ENCODE peak calls at places on chromosomes 7 and 10, in six cellular contexts. One of them, this sample, is unnamed.

GRCh38 chr7:107046511-107047259 is 2.2 kb downstream of the PRKAR2B start:
- DNase-seq in neuronal stem cell: no peak
- DNase-seq in H1: no peak
- DNase-seq in H9: no peak
- DNase-seq in trophoblast cell: no peak
- DNase-seq in IMR-90: no peak
- DNase-seq in this sample: no peak

GRCh38 chr10:37434091-37434490 is 308.7 kb downstream of the ANKRD30A start:
- DNase-seq in H9: no peak
- DNase-seq in IMR-90: no peak
- DNase-seq in trophoblast cell: no peak
- DNase-seq in H1: no peak
- DNase-seq in neuronal stem cell: no peak
- DNase-seq in this sample: no peak

GRCh38 chr7:150799741-150800575 is at the start of gene TMEM176B:
- DNase-seq in H9: no peak
- DNase-seq in H1: no peak
- DNase-seq in neuronal stem cell: no peak
- DNase-seq in trophoblast cell: no peak
- DNase-seq in IMR-90: no peak
- DNase-seq in this sample: no peak

GRCh38 chr10:84589526-84590205 is 261.3 kb downstream of the CCSER2 start:
- DNase-seq in H1: no peak
- DNase-seq in neuronal stem cell: no peak
- DNase-seq in trophoblast cell: no peak
- DNase-seq in H9: no peak
- DNase-seq in IMR-90: no peak
- DNase-seq in this sample: no peak

GRCh38 chr7:151012921-151013347 is 11.4 kb downstream of the ATG9B start:
- DNase-seq in H1: no peak
- DNase-seq in H9: peak; percentile 76
- DNase-seq in trophoblast cell: peak; percentile 65
- DNase-seq in neuronal stem cell: no peak
- DNase-seq in IMR-90: no peak
- DNase-seq in this sample: peak; percentile 49

GRCh38 chr7:8773518-8773917 is 340.1 kb downstream of the NXPH1 start:
- DNase-seq in IMR-90: no peak
- DNase-seq in H1: no peak
- DNase-seq in H9: no peak
- DNase-seq in neuronal stem cell: no peak
- DNase-seq in trophoblast cell: no peak
- DNase-seq in this sample: no peak

GRCh38 chr7:116497708-116498107 is 1.8 kb upstream of the CAV2 start:
- DNase-seq in H9: no peak
- DNase-seq in neuronal stem cell: no peak
- DNase-seq in H1: no peak
- DNase-seq in trophoblast cell: no peak
- DNase-seq in IMR-90: peak; percentile 80
- DNase-seq in this sample: no peak

GRCh38 chr10:90352288-90352687 is 505.6 kb downstream of the HTR7 start:
- DNase-seq in H1: no peak
- DNase-seq in IMR-90: peak; percentile 1
- DNase-seq in trophoblast cell: no peak
- DNase-seq in H9: peak; percentile 34
- DNase-seq in neuronal stem cell: no peak
- DNase-seq in this sample: no peak

GRCh38 chr10:76453997-76454396 is 1022.6 kb downstream of the LRMDA start:
- DNase-seq in neuronal stem cell: no peak
- DNase-seq in H1: no peak
- DNase-seq in trophoblast cell: no peak
- DNase-seq in IMR-90: no peak
- DNase-seq in H9: no peak
- DNase-seq in this sample: no peak

GRCh38 chr7:43649755-43650274 is 66.9 kb downstream of the STK17A start:
- DNase-seq in trophoblast cell: no peak
- DNase-seq in H1: no peak
- DNase-seq in neuronal stem cell: no peak
- DNase-seq in H9: no peak
- DNase-seq in IMR-90: peak; percentile 50
- DNase-seq in this sample: peak; percentile 40

GRCh38 chr10:122083478-122084025 is 94.6 kb downstream of the TACC2 start:
- DNase-seq in H1: no peak
- DNase-seq in neuronal stem cell: no peak
- DNase-seq in trophoblast cell: no peak
- DNase-seq in IMR-90: no peak
- DNase-seq in H9: no peak
- DNase-seq in this sample: no peak

GRCh38 chr7:7816084-7816483 is 97.7 kb upstream of the RPA3 start:
- DNase-seq in trophoblast cell: no peak
- DNase-seq in H9: no peak
- DNase-seq in H1: no peak
- DNase-seq in IMR-90: no peak
- DNase-seq in neuronal stem cell: no peak
- DNase-seq in this sample: no peak

GRCh38 chr10:88401671-88402347 is 181.3 kb downstream of the RNLS start:
- DNase-seq in neuronal stem cell: no peak
- DNase-seq in trophoblast cell: no peak
- DNase-seq in H1: no peak
- DNase-seq in IMR-90: peak; percentile 35
- DNase-seq in H9: no peak
- DNase-seq in this sample: peak; percentile 29

GRCh38 chr10:89710748-89711147 is 9.4 kb downstream of the KIF20B start:
- DNase-seq in trophoblast cell: no peak
- DNase-seq in neuronal stem cell: no peak
- DNase-seq in H1: no peak
- DNase-seq in IMR-90: peak; percentile 54
- DNase-seq in H9: no peak
- DNase-seq in this sample: no peak

GRCh38 chr10:96377816-96378294 is 19.1 kb upstream of the OPALIN start:
- DNase-seq in trophoblast cell: no peak
- DNase-seq in H1: no peak
- DNase-seq in IMR-90: no peak
- DNase-seq in H9: no peak
- DNase-seq in neuronal stem cell: no peak
- DNase-seq in this sample: no peak

GRCh38 chr10:4829954-4830353 is 3.9 kb downstream of the AKR1E2 start:
- DNase-seq in IMR-90: no peak
- DNase-seq in trophoblast cell: no peak
- DNase-seq in neuronal stem cell: no peak
- DNase-seq in H1: no peak
- DNase-seq in H9: no peak
- DNase-seq in this sample: no peak

GRCh38 chr10:110399163-110400094 is 94.7 kb upstream of the SMNDC1 start:
- DNase-seq in IMR-90: peak; percentile 99
- DNase-seq in H9: no peak
- DNase-seq in neuronal stem cell: no peak
- DNase-seq in H1: no peak
- DNase-seq in trophoblast cell: peak; percentile 95
- DNase-seq in this sample: peak; percentile 91

GRCh38 chr7:95811846-95812445 is 39.6 kb downstream of the DYNC1I1 start:
- DNase-seq in IMR-90: no peak
- DNase-seq in H9: no peak
- DNase-seq in H1: no peak
- DNase-seq in neuronal stem cell: no peak
- DNase-seq in trophoblast cell: no peak
- DNase-seq in this sample: no peak

GRCh38 chr10:74189999-74190421 is 39.0 kb downstream of the ADK start:
- DNase-seq in H1: no peak
- DNase-seq in IMR-90: peak; percentile 93
- DNase-seq in trophoblast cell: peak; percentile 74
- DNase-seq in H9: no peak
- DNase-seq in neuronal stem cell: no peak
- DNase-seq in this sample: peak; percentile 90

GRCh38 chr7:1052031-1052818 is 7.9 kb downstream of the GPR146 start:
- DNase-seq in H9: no peak
- DNase-seq in IMR-90: no peak
- DNase-seq in H1: no peak
- DNase-seq in trophoblast cell: no peak
- DNase-seq in neuronal stem cell: no peak
- DNase-seq in this sample: no peak

GRCh38 chr10:93075369-93076221 is 1.9 kb downstream of the CYP26A1 start:
- DNase-seq in H9: no peak
- DNase-seq in trophoblast cell: no peak
- DNase-seq in neuronal stem cell: no peak
- DNase-seq in H1: no peak
- DNase-seq in IMR-90: no peak
- DNase-seq in this sample: no peak

GRCh38 chr10:93074597-93075368 is 1.1 kb downstream of the CYP26A1 start:
- DNase-seq in H1: no peak
- DNase-seq in trophoblast cell: peak; percentile 38
- DNase-seq in neuronal stem cell: no peak
- DNase-seq in H9: peak; percentile 58
- DNase-seq in IMR-90: no peak
- DNase-seq in this sample: no peak

GRCh38 chr10:93077860-93078337 is 4.2 kb downstream of the CYP26A1 start:
- DNase-seq in IMR-90: no peak
- DNase-seq in neuronal stem cell: no peak
- DNase-seq in H1: no peak
- DNase-seq in H9: no peak
- DNase-seq in trophoblast cell: no peak
- DNase-seq in this sample: no peak

GRCh38 chr10:93074137-93074596 is 474 bp downstream of the CYP26A1 start:
- DNase-seq in H1: no peak
- DNase-seq in H9: peak; percentile 68
- DNase-seq in IMR-90: no peak
- DNase-seq in trophoblast cell: no peak
- DNase-seq in neuronal stem cell: no peak
- DNase-seq in this sample: no peak

DNA sequence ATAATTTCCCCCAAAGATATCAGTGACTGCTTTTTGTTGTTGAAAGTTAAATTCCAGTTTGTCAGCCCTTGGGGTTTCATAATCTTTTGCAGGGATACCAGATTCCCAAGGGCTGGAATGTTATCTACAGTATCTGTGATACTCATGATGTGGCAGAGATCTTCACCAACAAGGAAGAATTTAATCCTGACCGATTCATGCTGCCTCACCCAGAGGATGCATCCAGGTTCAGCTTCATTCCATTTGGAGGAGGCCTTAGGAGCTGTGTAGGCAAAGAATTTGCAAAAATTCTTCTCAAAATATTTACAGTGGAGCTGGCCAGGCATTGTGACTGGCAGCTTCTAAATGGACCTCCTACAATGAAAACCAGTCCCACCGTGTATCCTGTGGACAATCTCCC is 3.2 kb downstream of the CYP26A1 start:
- DNase-seq in trophoblast cell: peak; percentile 67
- DNase-seq in H9: no peak
- DNase-seq in IMR-90: no peak
- DNase-seq in H1: no peak
- DNase-seq in neuronal stem cell: no peak
- DNase-seq in this sample: no peak
- H4K91ac ChIP-seq in trophoblast cell: no peak overlapping the region
- H4K91ac ChIP-seq in H9: no peak overlapping the region
- H4K91ac ChIP-seq in IMR-90: no peak overlapping the region
- H4K91ac ChIP-seq in H1: no peak overlapping the region
- H4K91ac ChIP-seq in neuronal stem cell: no peak overlapping the region
- H4K91ac ChIP-seq in this sample: no peak overlapping the region

DNA sequence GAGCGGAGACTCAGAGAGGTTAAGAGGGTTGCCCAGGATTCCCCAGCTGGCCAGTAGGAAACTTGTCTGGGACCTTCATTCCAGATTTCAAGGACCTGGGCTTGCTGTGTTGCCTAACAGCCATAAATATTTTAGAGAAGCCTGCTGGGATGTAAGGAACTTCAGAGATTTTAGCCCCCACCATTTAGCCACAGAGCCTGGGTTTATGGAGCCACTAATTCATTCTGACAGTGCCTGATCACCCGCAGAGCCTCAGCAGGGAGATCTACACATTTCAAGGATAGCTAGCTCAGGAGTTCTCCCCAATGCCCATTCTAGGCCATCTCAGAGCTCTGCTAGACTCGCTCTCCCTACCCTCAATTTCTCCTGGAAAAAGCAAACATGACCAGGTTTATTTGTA is 56.5 kb upstream of the TRUB1 start:
- DNase-seq in IMR-90: no peak
- DNase-seq in neuronal stem cell: no peak
- DNase-seq in trophoblast cell: no peak
- DNase-seq in H1: no peak
- DNase-seq in H9: no peak
- DNase-seq in this sample: peak; percentile 88
- H3K18ac ChIP-seq in IMR-90: no peak overlapping the region
- H3K18ac ChIP-seq in neuronal stem cell: no peak overlapping the region
- H3K18ac ChIP-seq in trophoblast cell: no peak overlapping the region
- H3K18ac ChIP-seq in H1: no peak overlapping the region
- H3K18ac ChIP-seq in H9: no peak overlapping the region
- H3K18ac ChIP-seq in this sample: peak overlapping the region; percentile 91

GRCh38 chr10:3651969-3652653 is 132.9 kb downstream of the KLF6 start:
- DNase-seq in neuronal stem cell: no peak
- DNase-seq in H9: no peak
- DNase-seq in H1: no peak
- DNase-seq in IMR-90: no peak
- DNase-seq in trophoblast cell: peak; percentile 20
- DNase-seq in this sample: no peak
- H4K91ac ChIP-seq in neuronal stem cell: no peak overlapping the region
- H4K91ac ChIP-seq in H9: no peak overlapping the region
- H4K91ac ChIP-seq in H1: no peak overlapping the region
- H4K91ac ChIP-seq in IMR-90: no peak overlapping the region
- H4K91ac ChIP-seq in trophoblast cell: no peak overlapping the region
- H4K91ac ChIP-seq in this sample: no peak overlapping the region

GRCh38 chr10:7608001-7608400 is 58.8 kb downstream of the ITIH5 start:
- DNase-seq in H9: no peak
- DNase-seq in trophoblast cell: peak; percentile 58
- DNase-seq in IMR-90: no peak
- DNase-seq in neuronal stem cell: no peak
- DNase-seq in H1: no peak
- DNase-seq in this sample: no peak
- H3K18ac ChIP-seq in H9: no peak overlapping the region
- H3K18ac ChIP-seq in trophoblast cell: no peak overlapping the region
- H3K18ac ChIP-seq in IMR-90: no peak overlapping the region
- H3K18ac ChIP-seq in neuronal stem cell: no peak overlapping the region
- H3K18ac ChIP-seq in H1: no peak overlapping the region
- H3K18ac ChIP-seq in this sample: no peak overlapping the region

GRCh38 chr7:2859952-2860351 is 15.8 kb upstream of the GNA12 start:
- DNase-seq in H1: no peak
- DNase-seq in H9: no peak
- DNase-seq in trophoblast cell: no peak
- DNase-seq in IMR-90: no peak
- DNase-seq in neuronal stem cell: no peak
- DNase-seq in this sample: no peak
- H4K91ac ChIP-seq in H1: no peak overlapping the region
- H4K91ac ChIP-seq in H9: no peak overlapping the region
- H4K91ac ChIP-seq in trophoblast cell: no peak overlapping the region
- H4K91ac ChIP-seq in IMR-90: no peak overlapping the region
- H4K91ac ChIP-seq in neuronal stem cell: no peak overlapping the region
- H4K91ac ChIP-seq in this sample: no peak overlapping the region

GRCh38 chr7:69656890-69657289 is 58.6 kb downstream of the AUTS2 start:
- DNase-seq in neuronal stem cell: no peak
- DNase-seq in trophoblast cell: no peak
- DNase-seq in H1: no peak
- DNase-seq in IMR-90: no peak
- DNase-seq in H9: no peak
- DNase-seq in this sample: peak; percentile 15

GRCh38 chr7:69654849-69655707 is 56.8 kb downstream of the AUTS2 start:
- DNase-seq in H9: no peak
- DNase-seq in H1: no peak
- DNase-seq in neuronal stem cell: no peak
- DNase-seq in IMR-90: no peak
- DNase-seq in trophoblast cell: no peak
- DNase-seq in this sample: no peak

GRCh38 chr7:69657331-69657730 is 59.1 kb downstream of the AUTS2 start:
- DNase-seq in H9: no peak
- DNase-seq in neuronal stem cell: no peak
- DNase-seq in IMR-90: no peak
- DNase-seq in H1: no peak
- DNase-seq in trophoblast cell: peak; percentile 77
- DNase-seq in this sample: no peak

GRCh38 chr7:69654381-69654780 is 56.1 kb downstream of the AUTS2 start:
- DNase-seq in neuronal stem cell: no peak
- DNase-seq in IMR-90: no peak
- DNase-seq in trophoblast cell: no peak
- DNase-seq in H1: no peak
- DNase-seq in H9: no peak
- DNase-seq in this sample: no peak

GRCh38 chr7:69656077-69656476 is 57.8 kb downstream of the AUTS2 start:
- DNase-seq in H1: no peak
- DNase-seq in IMR-90: no peak
- DNase-seq in H9: no peak
- DNase-seq in neuronal stem cell: no peak
- DNase-seq in trophoblast cell: no peak
- DNase-seq in this sample: no peak
- H3K18ac ChIP-seq in H1: no peak overlapping the region
- H3K18ac ChIP-seq in IMR-90: no peak overlapping the region
- H3K18ac ChIP-seq in H9: no peak overlapping the region
- H3K18ac ChIP-seq in neuronal stem cell: no peak overlapping the region
- H3K18ac ChIP-seq in trophoblast cell: no peak overlapping the region
- H3K18ac ChIP-seq in this sample: no peak overlapping the region